ENCODE peak calls at places on chromosomes 5 and 9, in four cellular contexts. One of them, this sample, is unnamed.

GRCh38 chr5:89769975-89770374 is 639.6 kb downstream of the CETN3 start:
- DNase-seq in H1: no peak
- DNase-seq in mesenchymal stem cell: peak; percentile 55
- DNase-seq in trophoblast cell: no peak
- DNase-seq in this sample: no peak

GRCh38 chr9:6564370-6564769 is 81.2 kb downstream of the GLDC start:
- DNase-seq in H1: no peak
- DNase-seq in mesenchymal stem cell: no peak
- DNase-seq in trophoblast cell: no peak
- DNase-seq in this sample: no peak

GRCh38 chr9:26535146-26535545 is 357.5 kb downstream of the CAAP1 start:
- DNase-seq in H1: no peak
- DNase-seq in mesenchymal stem cell: no peak
- DNase-seq in trophoblast cell: no peak
- DNase-seq in this sample: no peak

GRCh38 chr9:33346564-33346963 is 55.8 kb downstream of the AQP7 start:
- DNase-seq in H1: no peak
- DNase-seq in mesenchymal stem cell: no peak
- DNase-seq in trophoblast cell: no peak
- DNase-seq in this sample: no peak

GRCh38 chr9:128972956-128973355 is 25.5 kb downstream of the NUP188 start:
- DNase-seq in H1: no peak
- DNase-seq in mesenchymal stem cell: peak; percentile 42
- DNase-seq in trophoblast cell: no peak
- DNase-seq in this sample: no peak

GRCh38 chr5:31987985-31988710 is 186.0 kb downstream of the GOLPH3 start:
- DNase-seq in H1: no peak
- DNase-seq in mesenchymal stem cell: peak; percentile 89
- DNase-seq in trophoblast cell: peak; percentile 81
- DNase-seq in this sample: no peak

GRCh38 chr9:33817327-33818166 is 587 bp downstream of the UBE2R2 start:
- DNase-seq in H1: peak; percentile 25
- DNase-seq in mesenchymal stem cell: peak; percentile 89
- DNase-seq in trophoblast cell: peak; percentile 69
- DNase-seq in this sample: peak; percentile 70

GRCh38 chr5:33008751-33009418 is 297.8 kb downstream of the NPR3 start:
- DNase-seq in H1: peak; percentile 33
- DNase-seq in mesenchymal stem cell: peak; percentile 28
- DNase-seq in trophoblast cell: peak; percentile 18
- DNase-seq in this sample: no peak

GRCh38 chr5:172054611-172055153 is 48.2 kb upstream of the FBXW11 start:
- DNase-seq in H1: no peak
- DNase-seq in mesenchymal stem cell: no peak
- DNase-seq in trophoblast cell: no peak
- DNase-seq in this sample: no peak

GRCh38 chr5:65244031-65244430 is 237.7 kb downstream of the ADAMTS6 start:
- DNase-seq in H1: no peak
- DNase-seq in mesenchymal stem cell: no peak
- DNase-seq in trophoblast cell: no peak
- DNase-seq in this sample: no peak

GRCh38 chr9:106755727-106756126 is 107.2 kb upstream of the ZNF462 start:
- DNase-seq in H1: no peak
- DNase-seq in mesenchymal stem cell: peak; percentile 38
- DNase-seq in trophoblast cell: no peak
- DNase-seq in this sample: no peak

GRCh38 chr5:58963361-58963760 is 380.5 kb downstream of the RAB3C start:
- DNase-seq in H1: no peak
- DNase-seq in mesenchymal stem cell: no peak
- DNase-seq in trophoblast cell: no peak
- DNase-seq in this sample: no peak

GRCh38 chr9:92952861-92953620 is 5.7 kb downstream of the FGD3 start:
- DNase-seq in H1: no peak
- DNase-seq in mesenchymal stem cell: no peak
- DNase-seq in trophoblast cell: no peak
- DNase-seq in this sample: no peak

GRCh38 chr9:92954886-92955285 is 7.6 kb downstream of the FGD3 start:
- DNase-seq in H1: no peak
- DNase-seq in mesenchymal stem cell: no peak
- DNase-seq in trophoblast cell: no peak
- DNase-seq in this sample: no peak

GRCh38 chr9:92949266-92949982 is 2.1 kb downstream of the FGD3 start:
- DNase-seq in H1: no peak
- DNase-seq in mesenchymal stem cell: no peak
- DNase-seq in trophoblast cell: no peak
- DNase-seq in this sample: no peak

GRCh38 chr9:92950359-92950955 is 3.1 kb downstream of the FGD3 start:
- DNase-seq in H1: no peak
- DNase-seq in mesenchymal stem cell: no peak
- DNase-seq in trophoblast cell: no peak
- DNase-seq in this sample: no peak

GRCh38 chr9:92954078-92954861 is 6.9 kb downstream of the FGD3 start:
- DNase-seq in H1: no peak
- DNase-seq in mesenchymal stem cell: no peak
- DNase-seq in trophoblast cell: no peak
- DNase-seq in this sample: no peak
- H3K4me3 ChIP-seq in H1: no peak overlapping the region
- H3K4me3 ChIP-seq in mesenchymal stem cell: no peak overlapping the region
- H3K4me3 ChIP-seq in trophoblast cell: no peak overlapping the region
- H3K4me3 ChIP-seq in this sample: no peak overlapping the region

DNA sequence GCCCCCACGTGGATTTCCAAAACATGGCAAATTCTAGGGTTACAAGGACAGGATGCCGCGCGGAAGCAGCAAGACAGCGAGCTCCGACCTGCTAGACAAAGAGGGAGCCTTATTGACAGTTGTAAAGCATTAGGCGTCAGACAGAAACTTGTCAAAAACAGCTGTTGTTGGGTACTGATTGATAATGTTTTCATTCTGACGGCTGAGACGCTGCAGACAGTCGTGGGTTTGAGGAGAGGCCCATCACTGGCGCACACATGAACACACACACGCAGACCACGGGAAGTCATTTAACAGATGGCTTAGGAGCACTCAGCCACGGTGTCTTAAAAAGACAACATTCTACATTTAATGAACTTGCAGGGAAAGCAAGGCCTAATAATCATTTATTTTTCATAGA is 324.0 kb downstream of the NDUFS4 start:
- DNase-seq in H1: no peak
- DNase-seq in mesenchymal stem cell: no peak
- DNase-seq in trophoblast cell: no peak
- DNase-seq in this sample: no peak
- H2BK12ac ChIP-seq in H1: peak overlapping the region; percentile 78
- H2BK12ac ChIP-seq in mesenchymal stem cell: no peak overlapping the region
- H2BK12ac ChIP-seq in trophoblast cell: no peak overlapping the region
- H2BK12ac ChIP-seq in this sample: no peak overlapping the region

GRCh38 chr9:4297795-4298254 is 2.0 kb downstream of the GLIS3 start:
- DNase-seq in H1: no peak
- DNase-seq in mesenchymal stem cell: peak; percentile 84
- DNase-seq in trophoblast cell: no peak
- DNase-seq in this sample: peak; percentile 80
- H3K18ac ChIP-seq in H1: peak overlapping the region; percentile 95
- H3K18ac ChIP-seq in mesenchymal stem cell: peak overlapping the region; percentile 98
- H3K18ac ChIP-seq in trophoblast cell: peak overlapping the region; percentile 97
- H3K18ac ChIP-seq in this sample: peak overlapping the region; percentile 93

DNA sequence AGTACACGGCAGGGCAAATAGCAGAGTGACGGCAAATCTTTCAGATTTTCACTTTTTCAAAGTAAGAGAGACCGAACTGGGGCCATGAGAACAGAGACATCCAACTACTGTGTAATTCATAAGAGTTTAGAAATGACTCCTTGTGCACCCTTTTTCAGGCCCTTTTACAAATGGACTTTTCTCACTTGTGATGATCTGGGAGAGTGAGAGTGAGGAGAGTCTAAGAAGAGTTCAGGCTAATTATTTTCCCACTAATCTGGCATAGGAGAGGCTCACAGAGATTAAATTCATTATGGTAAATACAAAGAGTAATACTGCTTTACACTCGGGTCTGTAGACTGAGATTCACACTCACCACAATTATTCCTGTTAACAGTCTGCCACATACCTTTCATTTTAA is 880 bp upstream of the CCNG1 start:
- DNase-seq in H1: no peak
- DNase-seq in mesenchymal stem cell: no peak
- DNase-seq in trophoblast cell: no peak
- DNase-seq in this sample: no peak
- H3K4me3 ChIP-seq in H1: peak overlapping the region; percentile 9
- H3K4me3 ChIP-seq in mesenchymal stem cell: no peak overlapping the region
- H3K4me3 ChIP-seq in trophoblast cell: no peak overlapping the region
- H3K4me3 ChIP-seq in this sample: peak overlapping the region; percentile 43

GRCh38 chr5:154365823-154366222 is 80.0 kb upstream of the SAP30L start:
- DNase-seq in H1: no peak
- DNase-seq in mesenchymal stem cell: no peak
- DNase-seq in trophoblast cell: no peak
- DNase-seq in this sample: no peak
- H2BK12ac ChIP-seq in H1: no peak overlapping the region
- H2BK12ac ChIP-seq in mesenchymal stem cell: peak overlapping the region; percentile 78
- H2BK12ac ChIP-seq in trophoblast cell: peak overlapping the region; percentile 63
- H2BK12ac ChIP-seq in this sample: no peak overlapping the region

GRCh38 chr5:124921694-124922093 is 175.3 kb upstream of the ZNF608 start:
- DNase-seq in H1: no peak
- DNase-seq in mesenchymal stem cell: no peak
- DNase-seq in trophoblast cell: no peak
- DNase-seq in this sample: no peak
- H3K18ac ChIP-seq in H1: no peak overlapping the region
- H3K18ac ChIP-seq in mesenchymal stem cell: no peak overlapping the region
- H3K18ac ChIP-seq in trophoblast cell: no peak overlapping the region
- H3K18ac ChIP-seq in this sample: no peak overlapping the region

DNA sequence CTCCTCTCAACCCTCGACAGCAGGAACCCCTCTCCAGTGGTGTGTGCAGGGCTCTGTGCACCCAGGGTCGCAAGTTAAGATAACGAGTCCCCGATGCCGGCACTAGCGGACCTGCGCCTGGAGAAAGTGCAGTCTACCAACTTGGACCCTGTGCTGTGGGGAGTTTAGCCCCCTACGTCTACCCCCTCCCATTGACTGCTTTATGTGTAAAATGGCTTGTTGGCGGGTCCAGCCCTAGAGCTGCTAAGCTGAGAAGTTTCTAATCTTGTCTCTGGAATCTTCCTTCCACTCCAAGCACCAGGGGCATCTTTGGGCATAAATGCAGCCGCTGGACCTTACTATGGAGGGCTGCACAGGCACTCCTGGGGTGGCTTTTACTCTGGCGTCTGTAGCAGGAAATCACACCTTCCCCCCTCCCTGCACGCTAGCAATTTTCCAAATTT is 7.1 kb upstream of the PITX1 start:
- DNase-seq in H1: no peak
- DNase-seq in mesenchymal stem cell: no peak
- DNase-seq in trophoblast cell: no peak
- DNase-seq in this sample: no peak
- H3K4me3 ChIP-seq in H1: peak overlapping the region; percentile 30
- H3K4me3 ChIP-seq in mesenchymal stem cell: no peak overlapping the region
- H3K4me3 ChIP-seq in trophoblast cell: no peak overlapping the region
- H3K4me3 ChIP-seq in this sample: no peak overlapping the region

GRCh38 chr9:136189394-136190236 is 15.3 kb downstream of the LHX3 start:
- DNase-seq in H1: no peak
- DNase-seq in mesenchymal stem cell: no peak
- DNase-seq in trophoblast cell: no peak
- DNase-seq in this sample: no peak

GRCh38 chr9:136191549-136192286 is 13.2 kb downstream of the LHX3 start:
- DNase-seq in H1: no peak
- DNase-seq in mesenchymal stem cell: no peak
- DNase-seq in trophoblast cell: no peak
- DNase-seq in this sample: no peak

GRCh38 chr9:136192289-136193126 is 12.4 kb downstream of the LHX3 start:
- DNase-seq in H1: no peak
- DNase-seq in mesenchymal stem cell: no peak
- DNase-seq in trophoblast cell: no peak
- DNase-seq in this sample: no peak

GRCh38 chr9:136190237-136190601 is 14.7 kb downstream of the LHX3 start:
- DNase-seq in H1: no peak
- DNase-seq in mesenchymal stem cell: no peak
- DNase-seq in trophoblast cell: no peak
- DNase-seq in this sample: no peak

GRCh38 chr9:136190656-136191548 is 14.0 kb downstream of the LHX3 start:
- DNase-seq in H1: no peak
- DNase-seq in mesenchymal stem cell: no peak
- DNase-seq in trophoblast cell: no peak
- DNase-seq in this sample: no peak
- H2BK12ac ChIP-seq in H1: peak overlapping the region; percentile 64
- H2BK12ac ChIP-seq in mesenchymal stem cell: no peak overlapping the region
- H2BK12ac ChIP-seq in trophoblast cell: no peak overlapping the region
- H2BK12ac ChIP-seq in this sample: peak overlapping the region; percentile 26

GRCh38 chr5:50593681-50594080 is 72.8 kb upstream of the PARP8 start:
- DNase-seq in H1: no peak
- DNase-seq in mesenchymal stem cell: no peak
- DNase-seq in trophoblast cell: no peak
- DNase-seq in this sample: no peak

DNA sequence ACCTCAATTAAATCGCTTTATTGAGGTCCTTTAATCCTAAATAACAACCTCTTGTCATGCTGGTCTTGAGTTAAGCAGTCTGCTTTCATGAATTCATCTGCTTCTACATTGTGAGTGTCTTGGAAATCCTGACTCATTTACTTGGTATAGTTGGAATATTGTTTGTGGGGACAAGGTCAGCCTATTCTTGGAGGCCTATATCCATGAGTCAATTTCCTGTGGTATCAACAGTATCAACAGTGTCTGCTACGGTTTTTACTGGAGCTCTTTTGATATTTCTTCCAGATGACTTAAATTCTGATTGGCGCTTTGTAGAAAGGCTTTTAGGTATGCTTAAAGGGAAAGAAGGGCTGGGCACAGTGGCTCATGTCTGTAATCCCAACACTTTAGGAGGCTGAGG is 71.2 kb upstream of the PARP8 start:
- DNase-seq in H1: no peak
- DNase-seq in mesenchymal stem cell: peak; percentile 88
- DNase-seq in trophoblast cell: peak; percentile 8
- DNase-seq in this sample: no peak
- H3K18ac ChIP-seq in H1: no peak overlapping the region
- H3K18ac ChIP-seq in mesenchymal stem cell: no peak overlapping the region
- H3K18ac ChIP-seq in trophoblast cell: no peak overlapping the region
- H3K18ac ChIP-seq in this sample: no peak overlapping the region

This sample was measured in neuronal stem cell.